ENCODE peak calls at places on chromosome 9, in ten cellular contexts. One of them, this sample, is unnamed.
A peak's percentile ranks its signal among the peaks of the same experiment; 100 is the strongest.

GRCh38 chr9:33159058-33159759 is 7.9 kb downstream of the B4GALT1 start:
- DNase-seq in cardiac muscle cell: peak; percentile 75
- DNase-seq in dorsolateral prefrontal cortex: no peak
- DNase-seq in foreskin fibroblast: peak; percentile 71
- DNase-seq in glutamatergic neuron: no peak
- DNase-seq in AG09309: no peak
- DNase-seq in stomach: no peak
- DNase-seq in GM10248: no peak
- DNase-seq in A549: no peak
- DNase-seq in lower lobe of right lung: peak; percentile 79
- DNase-seq in this sample: peak; percentile 97

GRCh38 chr9:22446950-22447606 is 454 bp downstream of the DMRTA1 start:
- DNase-seq in cardiac muscle cell: peak; percentile 29
- DNase-seq in foreskin fibroblast: peak; percentile 53
- DNase-seq in stomach: peak; percentile 69
- DNase-seq in dorsolateral prefrontal cortex: peak; percentile 27
- DNase-seq in A549: peak; percentile 72
- DNase-seq in lower lobe of right lung: peak; percentile 79
- DNase-seq in AG09309: no peak
- DNase-seq in glutamatergic neuron: peak; percentile 74
- DNase-seq in GM10248: peak; percentile 15
- DNase-seq in this sample: no peak

GRCh38 chr9:11349187-11349586 is 736.4 kb upstream of the PTPRD start:
- DNase-seq in AG09309: no peak
- DNase-seq in cardiac muscle cell: no peak
- DNase-seq in dorsolateral prefrontal cortex: no peak
- DNase-seq in glutamatergic neuron: no peak
- DNase-seq in lower lobe of right lung: no peak
- DNase-seq in A549: no peak
- DNase-seq in foreskin fibroblast: no peak
- DNase-seq in stomach: no peak
- DNase-seq in GM10248: no peak
- DNase-seq in this sample: no peak

GRCh38 chr9:15485836-15486678 is 24.7 kb downstream of the PSIP1 start:
- DNase-seq in lower lobe of right lung: no peak
- DNase-seq in AG09309: no peak
- DNase-seq in glutamatergic neuron: no peak
- DNase-seq in foreskin fibroblast: peak; percentile 52
- DNase-seq in dorsolateral prefrontal cortex: no peak
- DNase-seq in GM10248: no peak
- DNase-seq in stomach: no peak
- DNase-seq in cardiac muscle cell: peak; percentile 36
- DNase-seq in A549: peak; percentile 23
- DNase-seq in this sample: no peak

GRCh38 chr9:112378441-112379176 is 1.3 kb upstream of the HSDL2 start:
- DNase-seq in A549: no peak
- DNase-seq in glutamatergic neuron: no peak
- DNase-seq in stomach: no peak
- DNase-seq in AG09309: no peak
- DNase-seq in cardiac muscle cell: no peak
- DNase-seq in GM10248: no peak
- DNase-seq in dorsolateral prefrontal cortex: no peak
- DNase-seq in lower lobe of right lung: peak; percentile 51
- DNase-seq in foreskin fibroblast: peak; percentile 22
- DNase-seq in this sample: no peak

GRCh38 chr9:23542927-23543326 is 283.1 kb downstream of the ELAVL2 start:
- DNase-seq in cardiac muscle cell: no peak
- DNase-seq in glutamatergic neuron: no peak
- DNase-seq in stomach: no peak
- DNase-seq in A549: no peak
- DNase-seq in lower lobe of right lung: no peak
- DNase-seq in dorsolateral prefrontal cortex: no peak
- DNase-seq in foreskin fibroblast: no peak
- DNase-seq in AG09309: no peak
- DNase-seq in GM10248: no peak
- DNase-seq in this sample: no peak

GRCh38 chr9:110555971-110556370 is 23.6 kb downstream of the SVEP1 start:
- DNase-seq in A549: peak; percentile 9
- DNase-seq in dorsolateral prefrontal cortex: no peak
- DNase-seq in glutamatergic neuron: no peak
- DNase-seq in AG09309: peak; percentile 80
- DNase-seq in GM10248: no peak
- DNase-seq in foreskin fibroblast: peak; percentile 95
- DNase-seq in cardiac muscle cell: peak; percentile 98
- DNase-seq in stomach: peak; percentile 28
- DNase-seq in lower lobe of right lung: peak; percentile 50
- DNase-seq in this sample: no peak

GRCh38 chr9:26975728-26976707 is 19.8 kb downstream of the IFT74 start:
- DNase-seq in glutamatergic neuron: no peak
- DNase-seq in dorsolateral prefrontal cortex: no peak
- DNase-seq in GM10248: no peak
- DNase-seq in A549: peak; percentile 40
- DNase-seq in stomach: peak; percentile 38
- DNase-seq in cardiac muscle cell: peak; percentile 60
- DNase-seq in AG09309: no peak
- DNase-seq in lower lobe of right lung: no peak
- DNase-seq in foreskin fibroblast: peak; percentile 50
- DNase-seq in this sample: no peak

GRCh38 chr9:126482361-126483044 is 131.2 kb upstream of the LMX1B start:
- DNase-seq in cardiac muscle cell: peak; percentile 84
- DNase-seq in foreskin fibroblast: peak; percentile 63
- DNase-seq in stomach: no peak
- DNase-seq in dorsolateral prefrontal cortex: peak; percentile 57
- DNase-seq in lower lobe of right lung: peak; percentile 38
- DNase-seq in A549: no peak
- DNase-seq in glutamatergic neuron: peak; percentile 59
- DNase-seq in GM10248: no peak
- DNase-seq in AG09309: peak; percentile 54
- DNase-seq in this sample: no peak

GRCh38 chr9:129354498-129354897 is 176.4 kb upstream of the IER5L start:
- DNase-seq in AG09309: no peak
- DNase-seq in stomach: no peak
- DNase-seq in cardiac muscle cell: no peak
- DNase-seq in lower lobe of right lung: no peak
- DNase-seq in A549: no peak
- DNase-seq in GM10248: no peak
- DNase-seq in dorsolateral prefrontal cortex: no peak
- DNase-seq in foreskin fibroblast: no peak
- DNase-seq in glutamatergic neuron: no peak
- DNase-seq in this sample: no peak

GRCh38 chr9:117180896-117181456 is 233.9 kb downstream of the ASTN2 start:
- DNase-seq in stomach: no peak
- DNase-seq in foreskin fibroblast: no peak
- DNase-seq in dorsolateral prefrontal cortex: no peak
- DNase-seq in A549: no peak
- DNase-seq in AG09309: no peak
- DNase-seq in cardiac muscle cell: no peak
- DNase-seq in lower lobe of right lung: no peak
- DNase-seq in glutamatergic neuron: no peak
- DNase-seq in GM10248: no peak
- DNase-seq in this sample: no peak

GRCh38 chr9:136292591-136293448 is 11.1 kb downstream of the CCDC187 start:
- DNase-seq in GM10248: no peak
- DNase-seq in cardiac muscle cell: no peak
- DNase-seq in dorsolateral prefrontal cortex: no peak
- DNase-seq in stomach: peak; percentile 43
- DNase-seq in lower lobe of right lung: no peak
- DNase-seq in A549: no peak
- DNase-seq in glutamatergic neuron: no peak
- DNase-seq in foreskin fibroblast: no peak
- DNase-seq in AG09309: no peak
- DNase-seq in this sample: no peak

GRCh38 chr9:136290508-136291000 is 13.3 kb downstream of the CCDC187 start:
- DNase-seq in dorsolateral prefrontal cortex: no peak
- DNase-seq in lower lobe of right lung: no peak
- DNase-seq in glutamatergic neuron: no peak
- DNase-seq in GM10248: no peak
- DNase-seq in stomach: no peak
- DNase-seq in foreskin fibroblast: no peak
- DNase-seq in cardiac muscle cell: no peak
- DNase-seq in AG09309: no peak
- DNase-seq in A549: no peak
- DNase-seq in this sample: no peak

GRCh38 chr9:136291306-136292025 is 12.4 kb downstream of the CCDC187 start:
- DNase-seq in glutamatergic neuron: no peak
- DNase-seq in GM10248: no peak
- DNase-seq in stomach: no peak
- DNase-seq in dorsolateral prefrontal cortex: no peak
- DNase-seq in lower lobe of right lung: no peak
- DNase-seq in A549: no peak
- DNase-seq in foreskin fibroblast: no peak
- DNase-seq in cardiac muscle cell: no peak
- DNase-seq in AG09309: no peak
- DNase-seq in this sample: no peak

GRCh38 chr9:136293476-136294077 is 10.3 kb downstream of the CCDC187 start:
- DNase-seq in cardiac muscle cell: no peak
- DNase-seq in A549: no peak
- DNase-seq in stomach: no peak
- DNase-seq in foreskin fibroblast: no peak
- DNase-seq in GM10248: no peak
- DNase-seq in AG09309: no peak
- DNase-seq in dorsolateral prefrontal cortex: no peak
- DNase-seq in lower lobe of right lung: no peak
- DNase-seq in glutamatergic neuron: no peak
- DNase-seq in this sample: no peak

DNA sequence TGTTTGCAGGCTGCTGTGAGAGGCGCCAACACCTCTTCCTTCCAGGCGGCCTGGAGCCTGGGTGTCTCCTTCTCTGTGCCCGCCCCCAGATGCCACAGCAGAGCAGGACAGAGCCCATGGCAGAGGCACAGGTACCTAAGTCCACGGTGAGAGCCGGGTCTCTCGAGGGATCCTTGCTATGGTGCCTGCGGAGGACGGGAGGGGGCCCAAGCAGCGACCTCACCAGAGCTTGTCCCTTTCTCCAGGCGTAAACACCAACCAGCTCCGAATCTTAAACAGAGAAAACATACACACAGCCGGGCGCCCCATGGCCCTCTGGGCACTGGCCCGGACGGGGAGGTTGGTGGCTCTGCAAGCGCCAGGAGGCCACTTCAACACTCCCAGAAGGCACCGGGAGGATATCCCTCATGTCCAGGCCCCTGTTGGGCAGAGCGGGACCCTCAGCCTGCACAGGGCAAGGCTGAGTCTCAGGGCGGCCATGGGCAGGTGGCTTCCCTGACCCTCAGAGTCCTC is 11.8 kb downstream of the CCDC187 start:
- DNase-seq in cardiac muscle cell: no peak
- DNase-seq in dorsolateral prefrontal cortex: no peak
- DNase-seq in AG09309: no peak
- DNase-seq in glutamatergic neuron: no peak
- DNase-seq in foreskin fibroblast: no peak
- DNase-seq in A549: no peak
- DNase-seq in lower lobe of right lung: no peak
- DNase-seq in stomach: no peak
- DNase-seq in GM10248: no peak
- DNase-seq in this sample: no peak
- TF ChIP-seq CTCF in cardiac muscle cell: no peak
- TF ChIP-seq CTCF in dorsolateral prefrontal cortex: no peak
- TF ChIP-seq CTCF in AG09309: no peak
- TF ChIP-seq CTCF in glutamatergic neuron: no peak
- TF ChIP-seq CTCF in foreskin fibroblast: no peak
- TF ChIP-seq CTCF in A549: no peak
- TF ChIP-seq CTCF in lower lobe of right lung: no peak
- TF ChIP-seq CTCF in stomach: no peak
- TF ChIP-seq CTCF in GM10248: no peak
- TF ChIP-seq CTCF in this sample: no peak

DNA sequence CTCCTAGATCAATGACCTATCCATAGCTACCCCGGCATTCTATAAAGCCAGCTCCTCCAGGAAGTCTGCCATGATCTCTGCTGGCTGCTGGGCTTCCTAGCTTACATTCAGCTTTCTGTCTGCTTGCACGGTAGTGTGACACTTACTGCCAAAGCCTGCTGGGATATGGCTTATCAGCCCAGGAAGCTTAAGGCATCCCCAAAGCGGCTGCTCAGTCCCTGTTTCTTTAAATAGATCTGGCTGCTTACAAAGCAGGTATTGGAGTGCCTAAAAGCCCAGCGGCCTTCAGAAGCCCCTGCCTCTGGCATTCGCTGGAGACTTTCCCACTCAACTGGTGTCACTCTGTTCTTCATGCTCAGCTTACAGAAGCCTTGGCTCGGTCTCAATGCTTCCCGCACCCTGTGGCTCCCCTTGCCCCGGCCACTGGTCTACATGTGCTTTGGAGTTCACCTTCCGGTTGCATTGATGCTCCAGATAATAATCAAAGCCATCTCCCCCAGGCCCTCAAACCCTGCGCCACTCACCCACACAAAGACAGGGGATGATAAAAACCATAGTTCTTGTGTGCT is 31.3 kb upstream of the STRBP start:
- DNase-seq in lower lobe of right lung: no peak
- DNase-seq in GM10248: no peak
- DNase-seq in foreskin fibroblast: no peak
- DNase-seq in cardiac muscle cell: no peak
- DNase-seq in dorsolateral prefrontal cortex: no peak
- DNase-seq in AG09309: no peak
- DNase-seq in A549: no peak
- DNase-seq in stomach: no peak
- DNase-seq in glutamatergic neuron: no peak
- DNase-seq in this sample: no peak
- TF ChIP-seq CTCF in lower lobe of right lung: no peak
- TF ChIP-seq CTCF in GM10248: no peak
- TF ChIP-seq CTCF in foreskin fibroblast: no peak
- TF ChIP-seq CTCF in cardiac muscle cell: no peak
- TF ChIP-seq CTCF in dorsolateral prefrontal cortex: no peak
- TF ChIP-seq CTCF in AG09309: no peak
- TF ChIP-seq CTCF in A549: no peak
- TF ChIP-seq CTCF in stomach: no peak
- TF ChIP-seq CTCF in glutamatergic neuron: no peak
- TF ChIP-seq CTCF in this sample: no peak

DNA sequence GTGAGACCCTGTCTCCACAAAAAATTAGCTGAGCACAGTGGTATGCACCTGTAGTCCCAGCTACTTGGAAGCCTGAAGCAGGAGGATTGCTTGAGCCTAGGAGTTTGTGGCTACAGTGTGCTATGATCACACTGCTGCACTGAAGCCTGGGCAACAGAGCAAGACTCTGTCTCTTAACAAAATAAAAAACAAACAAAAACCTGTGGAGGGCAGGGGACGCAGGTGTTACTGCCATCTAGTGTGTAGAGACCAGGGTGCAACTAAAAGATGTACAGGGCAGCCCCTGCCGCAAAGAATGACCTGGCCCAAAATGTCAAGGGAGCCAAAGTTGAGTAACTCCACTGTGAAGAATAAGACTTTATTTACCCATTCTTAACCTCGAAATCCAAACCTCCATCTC is 27.1 kb downstream of the ASPN start:
- DNase-seq in foreskin fibroblast: no peak
- DNase-seq in GM10248: no peak
- DNase-seq in dorsolateral prefrontal cortex: no peak
- DNase-seq in cardiac muscle cell: no peak
- DNase-seq in AG09309: no peak
- DNase-seq in lower lobe of right lung: no peak
- DNase-seq in stomach: no peak
- DNase-seq in glutamatergic neuron: no peak
- DNase-seq in A549: peak; percentile 24
- DNase-seq in this sample: no peak
- TF ChIP-seq CTCF in foreskin fibroblast: peak; percentile 17
- TF ChIP-seq CTCF in GM10248: peak; percentile 13
- TF ChIP-seq CTCF in dorsolateral prefrontal cortex: no peak
- TF ChIP-seq CTCF in cardiac muscle cell: peak; percentile 24
- TF ChIP-seq CTCF in AG09309: peak; percentile 39
- TF ChIP-seq CTCF in lower lobe of right lung: no peak
- TF ChIP-seq CTCF in stomach: no peak
- TF ChIP-seq CTCF in glutamatergic neuron: no peak
- TF ChIP-seq CTCF in A549: peak; percentile 53
- TF ChIP-seq CTCF in this sample: no peak

GRCh38 chr9:134858051-134858841 is 22.4 kb upstream of the FCN2 start:
- DNase-seq in A549: peak; percentile 30
- DNase-seq in lower lobe of right lung: no peak
- DNase-seq in glutamatergic neuron: no peak
- DNase-seq in cardiac muscle cell: peak; percentile 37
- DNase-seq in GM10248: peak; percentile 82
- DNase-seq in AG09309: no peak
- DNase-seq in dorsolateral prefrontal cortex: no peak
- DNase-seq in stomach: no peak
- DNase-seq in foreskin fibroblast: peak; percentile 39
- DNase-seq in this sample: no peak
- TF ChIP-seq CTCF in A549: no peak
- TF ChIP-seq CTCF in lower lobe of right lung: no peak
- TF ChIP-seq CTCF in glutamatergic neuron: no peak
- TF ChIP-seq CTCF in cardiac muscle cell: no peak
- TF ChIP-seq CTCF in GM10248: peak; percentile 69
- TF ChIP-seq CTCF in AG09309: no peak
- TF ChIP-seq CTCF in dorsolateral prefrontal cortex: no peak
- TF ChIP-seq CTCF in stomach: no peak
- TF ChIP-seq CTCF in foreskin fibroblast: no peak
- TF ChIP-seq CTCF in this sample: no peak